ENCODE peak calls at places on chromosome 2, in eight cellular contexts. One of them, this sample, is unnamed.

GRCh38 chr2:97808816-97809215 is 95.4 kb downstream of the ZAP70 start:
- DNase-seq in IMR-90: no peak
- DNase-seq in uterus: no peak
- DNase-seq in H54: no peak
- DNase-seq in testis: no peak
- DNase-seq in HCT116: no peak
- DNase-seq in heart left ventricle: no peak
- DNase-seq in A549: no peak
- DNase-seq in this sample: no peak

GRCh38 chr2:38387887-38388286 is 10.8 kb upstream of the ATL2 start:
- DNase-seq in A549: no peak
- DNase-seq in HCT116: no peak
- DNase-seq in uterus: no peak
- DNase-seq in H54: no peak
- DNase-seq in IMR-90: no peak
- DNase-seq in heart left ventricle: no peak
- DNase-seq in testis: no peak
- DNase-seq in this sample: no peak

GRCh38 chr2:174670446-174670845 is 72.8 kb upstream of the WIPF1 start:
- DNase-seq in H54: no peak
- DNase-seq in IMR-90: no peak
- DNase-seq in heart left ventricle: no peak
- DNase-seq in testis: no peak
- DNase-seq in A549: no peak
- DNase-seq in uterus: no peak
- DNase-seq in HCT116: no peak
- DNase-seq in this sample: no peak

GRCh38 chr2:170928036-170928823 is 823 bp upstream of the GORASP2 start:
- DNase-seq in IMR-90: peak; percentile 31
- DNase-seq in testis: no peak
- DNase-seq in H54: no peak
- DNase-seq in uterus: no peak
- DNase-seq in A549: peak; percentile 18
- DNase-seq in heart left ventricle: peak; percentile 27
- DNase-seq in HCT116: no peak
- DNase-seq in this sample: no peak

GRCh38 chr2:206164261-206164862 is 4.7 kb downstream of the EEF1B2 start:
- DNase-seq in testis: peak; percentile 63
- DNase-seq in HCT116: no peak
- DNase-seq in uterus: no peak
- DNase-seq in A549: no peak
- DNase-seq in H54: no peak
- DNase-seq in IMR-90: peak; percentile 41
- DNase-seq in heart left ventricle: peak; percentile 25
- DNase-seq in this sample: no peak

GRCh38 chr2:216700778-216701177 is 5.4 kb upstream of the IGFBP5 start:
- DNase-seq in testis: no peak
- DNase-seq in A549: no peak
- DNase-seq in H54: no peak
- DNase-seq in HCT116: no peak
- DNase-seq in uterus: no peak
- DNase-seq in heart left ventricle: no peak
- DNase-seq in IMR-90: no peak
- DNase-seq in this sample: no peak

GRCh38 chr2:218317832-218318231 is 25.5 kb upstream of the TMBIM1 start:
- DNase-seq in H54: no peak
- DNase-seq in heart left ventricle: no peak
- DNase-seq in uterus: no peak
- DNase-seq in A549: no peak
- DNase-seq in testis: no peak
- DNase-seq in IMR-90: no peak
- DNase-seq in HCT116: no peak
- DNase-seq in this sample: no peak

GRCh38 chr2:12719400-12720104 is 2.8 kb downstream of the TRIB2 start:
- DNase-seq in heart left ventricle: peak; percentile 18
- DNase-seq in uterus: no peak
- DNase-seq in HCT116: no peak
- DNase-seq in A549: no peak
- DNase-seq in IMR-90: peak; percentile 64
- DNase-seq in H54: no peak
- DNase-seq in testis: no peak
- DNase-seq in this sample: no peak

GRCh38 chr2:223868005-223868404 is 30.6 kb upstream of the AP1S3 start:
- DNase-seq in IMR-90: no peak
- DNase-seq in HCT116: no peak
- DNase-seq in uterus: no peak
- DNase-seq in A549: no peak
- DNase-seq in heart left ventricle: no peak
- DNase-seq in testis: no peak
- DNase-seq in H54: no peak
- DNase-seq in this sample: no peak

GRCh38 chr2:114293355-114293754 is 149.1 kb upstream of the DPP10 start:
- DNase-seq in A549: no peak
- DNase-seq in uterus: no peak
- DNase-seq in IMR-90: no peak
- DNase-seq in heart left ventricle: no peak
- DNase-seq in HCT116: no peak
- DNase-seq in H54: no peak
- DNase-seq in testis: no peak
- DNase-seq in this sample: no peak

GRCh38 chr2:231297108-231297908 is 98.2 kb upstream of the B3GNT7 start:
- DNase-seq in HCT116: peak; percentile 10
- DNase-seq in H54: peak; percentile 75
- DNase-seq in uterus: peak; percentile 30
- DNase-seq in heart left ventricle: peak; percentile 56
- DNase-seq in testis: peak; percentile 73
- DNase-seq in A549: peak; percentile 84
- DNase-seq in IMR-90: peak; percentile 54
- DNase-seq in this sample: peak; percentile 91

GRCh38 chr2:54602736-54603322 is 120.6 kb upstream of the EML6 start:
- DNase-seq in testis: no peak
- DNase-seq in heart left ventricle: no peak
- DNase-seq in A549: no peak
- DNase-seq in HCT116: no peak
- DNase-seq in IMR-90: peak; percentile 77
- DNase-seq in uterus: no peak
- DNase-seq in H54: no peak
- DNase-seq in this sample: no peak

GRCh38 chr2:168354499-168354898 is 101.6 kb upstream of the CERS6 start:
- DNase-seq in A549: no peak
- DNase-seq in testis: no peak
- DNase-seq in H54: no peak
- DNase-seq in uterus: no peak
- DNase-seq in HCT116: no peak
- DNase-seq in heart left ventricle: no peak
- DNase-seq in IMR-90: no peak
- DNase-seq in this sample: no peak

GRCh38 chr2:99035920-99036319 is 99.9 kb upstream of the CRACDL start:
- DNase-seq in IMR-90: no peak
- DNase-seq in H54: no peak
- DNase-seq in HCT116: no peak
- DNase-seq in testis: no peak
- DNase-seq in A549: no peak
- DNase-seq in uterus: no peak
- DNase-seq in heart left ventricle: no peak
- DNase-seq in this sample: no peak

GRCh38 chr2:207385903-207386302 is 143.9 kb upstream of the CREB1 start:
- DNase-seq in IMR-90: peak; percentile 83
- DNase-seq in heart left ventricle: no peak
- DNase-seq in uterus: no peak
- DNase-seq in A549: no peak
- DNase-seq in HCT116: no peak
- DNase-seq in H54: no peak
- DNase-seq in testis: no peak
- DNase-seq in this sample: no peak

GRCh38 chr2:98498703-98499445 is 54.2 kb downstream of the INPP4A start:
- DNase-seq in testis: no peak
- DNase-seq in uterus: no peak
- DNase-seq in HCT116: no peak
- DNase-seq in A549: no peak
- DNase-seq in heart left ventricle: no peak
- DNase-seq in IMR-90: no peak
- DNase-seq in H54: no peak
- DNase-seq in this sample: no peak

GRCh38 chr2:119647440-119648169 is 31.4 kb upstream of the TMEM177 start:
- DNase-seq in A549: no peak
- DNase-seq in testis: no peak
- DNase-seq in uterus: no peak
- DNase-seq in HCT116: no peak
- DNase-seq in IMR-90: peak; percentile 61
- DNase-seq in H54: no peak
- DNase-seq in heart left ventricle: no peak
- DNase-seq in this sample: no peak

GRCh38 chr2:94990956-94991355 is 34.6 kb upstream of the MAL start:
- DNase-seq in A549: no peak
- DNase-seq in uterus: no peak
- DNase-seq in heart left ventricle: no peak
- DNase-seq in H54: no peak
- DNase-seq in IMR-90: no peak
- DNase-seq in HCT116: no peak
- DNase-seq in testis: peak; percentile 4
- DNase-seq in this sample: no peak

GRCh38 chr2:239828192-239828972 is 196.8 kb downstream of the NDUFA10 start:
- DNase-seq in A549: no peak
- DNase-seq in IMR-90: no peak
- DNase-seq in uterus: peak; percentile 7
- DNase-seq in HCT116: no peak
- DNase-seq in H54: no peak
- DNase-seq in testis: peak; percentile 4
- DNase-seq in heart left ventricle: peak; percentile 9
- DNase-seq in this sample: peak; percentile 84

GRCh38 chr2:12514631-12515437 is 201.9 kb upstream of the TRIB2 start:
- DNase-seq in testis: no peak
- DNase-seq in HCT116: no peak
- DNase-seq in heart left ventricle: no peak
- DNase-seq in A549: no peak
- DNase-seq in IMR-90: peak; percentile 24
- DNase-seq in H54: no peak
- DNase-seq in uterus: no peak
- DNase-seq in this sample: no peak

GRCh38 chr2:71226965-71227560 is at the start of gene PAIP2B:
- DNase-seq in A549: peak; percentile 93
- DNase-seq in HCT116: peak; percentile 99
- DNase-seq in H54: peak; percentile 88
- DNase-seq in heart left ventricle: peak; percentile 98
- DNase-seq in uterus: peak; percentile 99
- DNase-seq in testis: peak; percentile 99
- DNase-seq in IMR-90: peak; percentile 97
- DNase-seq in this sample: peak; percentile 100
- TF ChIP-seq POLR2A in A549: peak; percentile 42
- TF ChIP-seq POLR2A in HCT116: peak; percentile 42
- TF ChIP-seq POLR2A in H54: peak; percentile 54
- TF ChIP-seq POLR2A in heart left ventricle: peak; percentile 76
- TF ChIP-seq POLR2A in uterus: peak; percentile 82
- TF ChIP-seq POLR2A in testis: no peak
- TF ChIP-seq POLR2A in IMR-90: no peak
- TF ChIP-seq POLR2A in this sample: no peak

DNA sequence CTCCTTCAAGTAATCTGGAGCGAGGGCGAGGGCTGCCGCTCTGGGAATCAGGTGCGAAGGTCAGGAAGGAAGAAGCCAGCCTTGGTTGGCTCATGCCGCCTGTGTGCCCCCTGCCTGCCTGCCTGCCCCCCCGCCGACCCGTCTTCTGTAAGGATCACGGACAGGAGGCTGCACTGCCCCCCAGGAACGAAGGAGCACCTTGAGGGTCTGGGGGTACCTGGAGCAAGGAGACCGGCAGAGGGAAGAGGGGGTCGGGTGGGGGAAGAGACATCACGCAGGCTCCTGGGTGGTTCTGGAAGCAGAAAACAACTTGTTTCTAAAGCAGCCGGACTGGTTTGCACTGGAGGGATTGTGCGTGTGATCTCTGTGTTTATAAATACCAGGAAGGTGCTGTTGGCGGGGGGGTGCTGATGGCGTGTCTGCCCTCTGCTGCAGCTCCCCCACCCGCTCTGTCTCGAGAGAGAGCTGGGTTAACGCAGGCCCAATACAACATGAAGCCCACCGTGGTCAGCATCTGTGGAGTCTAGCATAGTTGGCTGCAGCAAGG is 1.7 kb downstream of the FOSL2 start:
- DNase-seq in IMR-90: peak; percentile 71
- DNase-seq in HCT116: no peak
- DNase-seq in uterus: peak; percentile 40
- DNase-seq in heart left ventricle: peak; percentile 71
- DNase-seq in A549: no peak
- DNase-seq in H54: no peak
- DNase-seq in testis: peak; percentile 68
- DNase-seq in this sample: no peak
- TF ChIP-seq POLR2A in IMR-90: peak; percentile 78
- TF ChIP-seq POLR2A in HCT116: no peak
- TF ChIP-seq POLR2A in uterus: peak; percentile 54
- TF ChIP-seq POLR2A in heart left ventricle: no peak
- TF ChIP-seq POLR2A in A549: no peak
- TF ChIP-seq POLR2A in H54: no peak
- TF ChIP-seq POLR2A in testis: no peak
- TF ChIP-seq POLR2A in this sample: no peak

DNA sequence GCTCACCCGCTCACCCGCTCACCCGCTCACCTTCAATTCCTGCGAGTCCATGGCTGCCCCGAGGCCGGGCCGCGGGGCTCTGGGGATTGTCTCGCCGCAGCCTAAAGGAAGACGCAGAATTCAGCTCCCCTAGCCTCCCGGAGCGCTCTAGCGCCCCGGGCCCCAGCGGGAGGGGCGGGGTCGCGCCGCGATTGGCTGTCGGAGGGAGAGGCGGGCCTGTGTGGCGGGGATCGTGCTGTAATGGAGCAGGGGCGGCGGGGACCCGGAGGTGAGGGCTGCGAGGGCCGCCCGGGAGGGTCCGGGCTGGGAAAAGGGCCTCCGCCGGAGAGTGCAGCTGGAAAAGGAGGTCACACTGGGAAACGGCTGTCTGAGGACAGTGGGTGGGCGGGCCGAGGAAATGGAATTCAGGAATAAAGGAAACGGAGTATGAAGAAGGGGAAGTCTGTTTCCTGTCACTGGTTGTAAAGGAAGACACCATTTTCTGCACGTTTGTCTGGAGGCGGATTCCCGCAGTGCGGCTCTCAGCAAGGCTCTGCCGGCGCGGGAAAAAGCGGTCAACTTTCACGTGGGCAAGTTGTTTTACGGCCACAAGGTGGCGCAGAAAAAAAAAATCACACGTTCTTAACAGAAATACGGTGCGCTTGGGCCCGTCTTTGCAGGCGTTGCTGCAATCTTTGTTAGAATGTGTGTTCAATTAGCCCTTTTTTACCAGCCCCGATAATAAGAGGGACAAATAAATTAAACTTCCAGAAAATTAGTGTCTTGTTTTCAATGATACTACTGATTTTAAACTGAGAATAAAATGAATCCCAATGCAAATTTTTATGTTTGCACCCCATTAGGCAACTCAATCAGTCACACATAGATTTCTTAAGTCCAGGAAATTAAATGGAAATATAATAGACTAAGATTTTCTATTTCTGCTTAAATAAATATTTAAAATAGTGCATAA is at the start of gene TTC21B:
- DNase-seq in HCT116: peak; percentile 92
- DNase-seq in uterus: peak; percentile 94
- DNase-seq in A549: peak; percentile 74
- DNase-seq in IMR-90: peak; percentile 95
- DNase-seq in H54: peak; percentile 75
- DNase-seq in testis: peak; percentile 96
- DNase-seq in heart left ventricle: peak; percentile 96
- DNase-seq in this sample: peak; percentile 97
- TF ChIP-seq POLR2A in HCT116: peak; percentile 42
- TF ChIP-seq POLR2A in uterus: peak; percentile 75
- TF ChIP-seq POLR2A in A549: peak; percentile 52
- TF ChIP-seq POLR2A in IMR-90: peak; percentile 81
- TF ChIP-seq POLR2A in H54: peak; percentile 62
- TF ChIP-seq POLR2A in testis: no peak
- TF ChIP-seq POLR2A in heart left ventricle: peak; percentile 21
- TF ChIP-seq POLR2A in this sample: peak; percentile 49

GRCh38 chr2:20224716-20225293 is at the start of gene SDC1:
- DNase-seq in A549: peak; percentile 81
- DNase-seq in IMR-90: peak; percentile 45
- DNase-seq in H54: peak; percentile 89
- DNase-seq in testis: peak; percentile 53
- DNase-seq in uterus: peak; percentile 45
- DNase-seq in HCT116: no peak
- DNase-seq in heart left ventricle: peak; percentile 38
- DNase-seq in this sample: no peak
- TF ChIP-seq POLR2A in A549: peak; percentile 70
- TF ChIP-seq POLR2A in IMR-90: no peak
- TF ChIP-seq POLR2A in H54: peak; percentile 2
- TF ChIP-seq POLR2A in testis: no peak
- TF ChIP-seq POLR2A in uterus: no peak
- TF ChIP-seq POLR2A in HCT116: no peak
- TF ChIP-seq POLR2A in heart left ventricle: no peak
- TF ChIP-seq POLR2A in this sample: no peak